ENCODE peak calls at places on chromosomes 3 and 15, in four cellular contexts. N is RCC 7860; A is activated CD4-positive, alpha-beta T cell treated with anti-CD3 and anti-CD28 coated beads, Interleukin-2, amount 50 U/mL, for 1 hour; I is fibroblast of lung. M is an unnamed sample.

GRCh38 chr3:56119575-56120349 is 348.5 kb downstream of the ERC2 start:
- DNase-seq in N (no peak), A (no peak), I (peak), M (no peak)

GRCh38 chr3:44000586-44000985 is 241.1 kb upstream of the TOPAZ1 start:
- DNase-seq in N (peak), A (no peak), I (peak), M (no peak)

GRCh38 chr3:67401911-67402310 is 252.5 kb downstream of the SUCLG2 start:
- DNase-seq in N (no peak), A (no peak), I (peak), M (no peak)

GRCh38 chr3:98223907-98224672 is 40.0 kb upstream of the OR5H6 start:
- DNase-seq in N (no peak), A (no peak), I (no peak), M (no peak)

GRCh38 chr15:69509131-69509530 is 56.5 kb downstream of the RPLP1 start:
- DNase-seq in N (no peak), A (no peak), I (no peak), M (no peak)

GRCh38 chr3:53169045-53169831 is 8.2 kb downstream of the PRKCD start:
- DNase-seq in N (no peak), A (no peak), I (no peak), M (no peak)

GRCh38 chr15:59170295-59170881 is 36.3 kb upstream of the LDHAL6B start:
- DNase-seq in N (peak), A (no peak), I (no peak), M (no peak)

GRCh38 chr15:85582076-85582718 is 201.8 kb downstream of the AKAP13 start:
- DNase-seq in N (peak), A (peak), I (peak), M (peak)

GRCh38 chr15:85865070-85865684 is 70.5 kb upstream of the KLHL25 start:
- DNase-seq in N (no peak), A (peak), I (peak), M (no peak)

GRCh38 chr3:67569324-67569723 is 85.1 kb downstream of the SUCLG2 start:
- DNase-seq in N (no peak), A (no peak), I (no peak), M (no peak)

GRCh38 chr3:30286007-30286669 is 320.3 kb upstream of the TGFBR2 start:
- DNase-seq in N (peak), A (no peak), I (peak), M (no peak)

GRCh38 chr15:88791637-88792036 is 11.6 kb upstream of the ACAN start:
- DNase-seq in N (no peak), A (no peak), I (no peak), M (no peak)

GRCh38 chr3:13165576-13165975 is 92.3 kb upstream of the IQSEC1 start:
- DNase-seq in N (no peak), A (no peak), I (no peak), M (no peak)

GRCh38 chr15:60798821-60799220 is 319.9 kb upstream of the ICE2 start:
- DNase-seq in N (no peak), A (no peak), I (peak), M (peak)

GRCh38 chr3:148882288-148882687 is 17.2 kb downstream of the CPA3 start:
- DNase-seq in N (no peak), A (no peak), I (peak), M (no peak)

GRCh38 chr15:98324341-98324970 is 323.9 kb upstream of the IGF1R start:
- DNase-seq in N (peak), A (no peak), I (no peak), M (no peak)

GRCh38 chr15:89128320-89129122 is 40.3 kb downstream of the ABHD2 start:
- DNase-seq in N (peak), A (no peak), I (no peak), M (no peak)

GRCh38 chr3:2870714-2871353 is 239.3 kb downstream of the IL5RA start:
- DNase-seq in N (no peak), A (no peak), I (no peak), M (no peak)

GRCh38 chr15:29045717-29046116 is 159.9 kb downstream of the APBA2 start:
- DNase-seq in N (no peak), A (no peak), I (peak), M (no peak)

M was measured in T-helper 17 cell.